ENCODE peak calls at places on chromosomes 12 and 14, in five cellular contexts. G is upper lobe of left lung, K is fibroblast of pulmonary artery, X is AG04450, W is Peyer's patch. P is an unnamed sample.

GRCh38 chr14:104886690-104887622 is 21.9 kb downstream of the CEP170B start:
- DNase-seq in W (no peak), G (peak), K (no peak), X (no peak), P (no peak)

GRCh38 chr14:100975668-100976067 is 72.1 kb upstream of the RTL1 start:
- DNase-seq in K (no peak), X (no peak), W (no peak), G (no peak), P (no peak)

GRCh38 chr12:132518354-132518992 is 28.5 kb downstream of the FBRSL1 start:
- DNase-seq in X (no peak), K (no peak), W (no peak), G (no peak), P (no peak)

GRCh38 chr12:24387381-24387780 is 437.9 kb upstream of the SOX5 start:
- DNase-seq in W (no peak), X (no peak), G (no peak), K (no peak), P (no peak)

GRCh38 chr12:130788515-130788914 is 50.5 kb downstream of the STX2 start:
- DNase-seq in G (peak), X (no peak), W (no peak), K (no peak), P (no peak)

GRCh38 chr12:54447917-54448316 is 25.5 kb downstream of the GTSF1 start:
- DNase-seq in X (no peak), G (no peak), K (no peak), W (no peak), P (no peak)

GRCh38 chr14:61965030-61965745 is 203.0 kb downstream of the SNAPC1 start:
- DNase-seq in W (no peak), X (peak), G (no peak), K (peak), P (peak)

GRCh38 chr14:83556746-83557460 is 1973.0 kb upstream of the FLRT2 start:
- DNase-seq in G (no peak), W (no peak), X (peak), K (peak), P (peak)

GRCh38 chr12:42761601-42762350 is 172.2 kb upstream of the PRICKLE1 start:
- DNase-seq in W (no peak), K (no peak), G (no peak), X (no peak), P (peak)

GRCh38 chr12:52247622-52248540 is 14.8 kb downstream of the KRT7 start:
- DNase-seq in K (no peak), W (no peak), G (no peak), X (no peak), P (no peak)

GRCh38 chr14:61328629-61329262 is 7.4 kb downstream of the PRKCH start:
- DNase-seq in G (no peak), W (no peak), X (no peak), K (no peak), P (no peak)

GRCh38 chr12:30301291-30301690 is 394.4 kb downstream of the IPO8 start:
- DNase-seq in K (no peak), W (no peak), G (no peak), X (no peak), P (no peak)

GRCh38 chr14:99437706-99438105 is 43.0 kb downstream of the SETD3 start:
- DNase-seq in G (no peak), K (no peak), W (no peak), X (no peak), P (no peak)

GRCh38 chr12:40970320-40970907 is 217.7 kb upstream of the PDZRN4 start:
- DNase-seq in G (no peak), K (no peak), W (no peak), X (no peak), P (no peak)

GRCh38 chr12:22037952-22038351 is 8.1 kb upstream of the CMAS start:
- DNase-seq in W (no peak), G (no peak), X (no peak), K (no peak), P (no peak)

GRCh38 chr12:54759751-54760150 is 94.6 kb upstream of the MUCL1 start:
- DNase-seq in K (peak), W (no peak), X (no peak), G (no peak), P (peak)

GRCh38 chr14:102939820-102940561 is 17.5 kb downstream of the AMN start:
- DNase-seq in W (peak), G (peak), K (no peak), X (no peak), P (no peak)

GRCh38 chr12:77007476-77007875 is 57.9 kb downstream of the E2F7 start:
- DNase-seq in K (no peak), W (no peak), G (no peak), X (no peak), P (no peak)

GRCh38 chr14:82313889-82314288 is 780.2 kb upstream of the SEL1L start:
- DNase-seq in W (no peak), G (no peak), K (no peak), X (no peak), P (peak)

GRCh38 chr12:95605875-95606274 is 54.6 kb upstream of the USP44 start:
- DNase-seq in K (peak), G (no peak), W (no peak), X (no peak), P (no peak)

GRCh38 chr14:39015360-39015961 is 87.6 kb downstream of the SEC23A start:
- DNase-seq in G (no peak), K (peak), X (no peak), W (peak), P (peak)

GRCh38 chr12:93571360-93571853 is 1.1 kb upstream of the SOCS2 start:
- DNase-seq in X (no peak), K (peak), G (peak), W (peak), P (peak)

GRCh38 chr14:51333901-51334432 is 93.9 kb downstream of the TMX1 start:
- DNase-seq in G (no peak), W (no peak), K (no peak), X (no peak), P (no peak)

GRCh38 chr14:60945984-60946383 is 34.9 kb downstream of the TRMT5 start:
- DNase-seq in K (no peak), X (no peak), G (no peak), W (no peak), P (peak)

GRCh38 chr12:17381211-17381610 is 708.8 kb downstream of the RERGL start:
- DNase-seq in W (no peak), K (no peak), X (no peak), G (no peak), P (no peak)

GRCh38 chr12:65891219-65891618 is 66.9 kb downstream of the HMGA2 start:
- DNase-seq in K (peak), W (no peak), G (no peak), X (no peak), P (no peak)

GRCh38 chr12:52613363-52614030 is 4.9 kb downstream of the KRT73 start:
- DNase-seq in G (peak), X (no peak), W (no peak), K (no peak), P (no peak)

GRCh38 chr14:104783484-104784217 is 11.9 kb downstream of the AKT1 start:
- DNase-seq in W (no peak), G (peak), K (no peak), X (no peak), P (no peak)

DNA sequence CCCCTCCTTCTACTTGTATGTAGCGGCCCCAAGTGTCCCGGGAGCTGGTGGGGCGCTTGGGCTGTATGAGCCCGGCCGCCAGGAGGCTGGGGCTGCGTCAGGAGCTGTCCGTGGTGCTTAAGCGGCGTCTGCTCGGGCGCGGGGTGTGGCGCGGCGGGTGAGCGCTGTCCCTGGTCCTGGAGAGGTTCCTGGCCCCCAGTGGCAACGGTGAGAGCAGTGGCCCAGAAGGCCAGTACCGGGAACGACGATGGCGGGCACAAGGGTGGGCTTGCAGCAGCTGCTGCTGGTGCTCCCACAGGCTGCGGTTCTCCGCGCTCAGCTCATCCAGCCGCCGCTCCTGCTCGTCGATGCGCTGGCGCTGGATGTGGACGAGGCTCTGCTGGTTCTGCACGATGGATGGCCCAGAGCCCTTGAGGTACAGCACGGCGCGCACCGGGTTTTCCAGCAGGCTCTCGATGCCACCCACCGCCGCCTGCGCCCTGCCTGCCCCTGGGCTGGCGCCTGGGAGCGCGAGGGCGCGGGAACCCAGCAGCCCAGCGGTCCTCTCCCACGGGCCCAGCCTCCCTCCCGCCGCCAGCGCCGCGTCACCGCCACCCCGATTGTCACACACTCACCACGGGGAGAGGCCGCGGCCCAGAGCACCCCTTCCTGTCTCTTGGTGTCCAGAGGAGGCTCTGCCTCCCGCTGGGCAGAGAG is 41.9 kb upstream of the FKBP4 start:
- DNase-seq in G (peak), X (peak), W (peak), K (peak), P (peak)
- TF ChIP-seq CTCF in G (no peak), X (no peak), W (no peak), K (no peak), P (no peak)

DNA sequence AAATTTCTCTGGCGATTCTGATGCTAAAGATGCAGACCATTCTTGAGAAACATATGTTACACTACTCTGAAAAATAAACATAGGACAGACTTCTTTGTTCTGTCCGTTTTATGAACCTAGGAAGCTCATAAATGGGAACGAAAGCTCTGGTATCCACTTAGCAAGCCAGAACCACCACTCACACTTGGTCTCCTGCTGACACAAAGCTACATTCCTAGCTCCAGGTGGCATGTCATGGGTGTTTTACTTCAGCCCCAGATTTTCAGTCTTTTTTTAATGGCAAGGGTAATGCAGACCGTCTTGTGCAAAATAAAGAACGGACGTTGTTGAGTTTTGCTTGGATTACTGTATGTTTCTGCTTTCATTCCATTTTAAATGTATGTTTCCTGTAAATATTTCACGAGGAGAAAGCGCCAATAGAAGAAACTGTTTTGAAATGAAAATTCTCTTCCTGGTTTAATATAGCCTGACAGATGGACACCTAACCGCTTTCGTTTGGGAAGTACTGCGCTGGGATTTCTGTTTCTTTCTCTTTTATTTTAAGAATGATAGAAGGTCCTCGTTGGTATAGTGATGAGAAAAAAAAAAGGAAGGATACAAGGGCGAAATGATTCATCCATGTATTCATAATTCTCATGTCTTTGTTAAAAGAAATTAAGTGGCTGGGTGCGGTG is 820 bp upstream of the COQ5 start:
- DNase-seq in W (no peak), X (no peak), G (no peak), K (peak), P (peak)
- H3K4me3 ChIP-seq in W (peak), X (peak), G (peak), K (peak), P (peak)

GRCh38 chr14:74906923-74907620 is 16.0 kb downstream of the RPS6KL1 start:
- DNase-seq in W (peak), K (no peak), X (no peak), G (peak), P (no peak)
- TF ChIP-seq CTCF in W (no peak), K (no peak), X (peak), G (no peak), P (peak)

GRCh38 chr12:113396200-113396599 is 7.5 kb downstream of the SDS start:
- DNase-seq in W (no peak), G (no peak), X (no peak), K (no peak), P (no peak)
- H3K4me3 ChIP-seq in W (no peak), G (no peak), X (no peak), K (no peak), P (no peak)

GRCh38 chr12:118840399-118840798 is 140.9 kb upstream of the SRRM4 start:
- DNase-seq in X (no peak), G (no peak), K (no peak), W (no peak), P (no peak)
- TF ChIP-seq CTCF in X (no peak), G (no peak), K (no peak), W (no peak), P (no peak)

DNA sequence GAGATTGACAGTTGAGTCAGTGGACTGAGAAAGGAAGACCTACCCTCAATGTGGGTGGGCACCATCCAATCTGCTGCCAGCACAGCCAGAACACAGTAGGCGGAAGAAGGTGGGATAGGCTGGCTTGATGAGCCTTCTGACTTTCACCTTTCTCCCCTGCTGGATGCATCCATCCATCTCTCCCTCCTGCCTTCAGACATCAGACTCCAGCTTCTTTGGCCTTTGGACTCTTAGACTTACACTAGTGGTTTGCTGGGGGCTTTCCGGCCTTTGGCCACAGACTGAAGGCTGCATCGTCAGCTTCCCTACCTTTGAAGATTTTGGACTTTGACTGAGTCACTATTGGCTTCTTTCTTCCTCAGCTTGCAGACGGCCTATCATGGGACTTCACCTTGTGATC is 456.5 kb upstream of the MIS18BP1 start:
- DNase-seq in X (no peak), K (no peak), W (no peak), G (no peak), P (no peak)
- H3K4me3 ChIP-seq in X (no peak), K (no peak), W (no peak), G (no peak), P (no peak)

GRCh38 chr12:88578274-88578673 is 2.0 kb downstream of the KITLG start:
- DNase-seq in W (no peak), X (no peak), K (no peak), G (no peak), P (peak)

GRCh38 chr12:88579572-88579940 is 715 bp downstream of the KITLG start:
- DNase-seq in W (peak), X (no peak), G (peak), K (no peak), P (peak)

GRCh38 chr12:88578821-88579518 is 1.3 kb downstream of the KITLG start:
- DNase-seq in K (no peak), X (no peak), G (no peak), W (peak), P (peak)

GRCh38 chr12:88577537-88577936 is 2.7 kb downstream of the KITLG start:
- DNase-seq in K (no peak), X (no peak), G (no peak), W (no peak), P (peak)

GRCh38 chr12:88579941-88580871 is at the start of gene KITLG:
- DNase-seq in K (peak), G (peak), W (peak), X (peak), P (peak)
- TF ChIP-seq CTCF in K (peak), G (no peak), W (no peak), X (peak), P (peak)

DNA sequence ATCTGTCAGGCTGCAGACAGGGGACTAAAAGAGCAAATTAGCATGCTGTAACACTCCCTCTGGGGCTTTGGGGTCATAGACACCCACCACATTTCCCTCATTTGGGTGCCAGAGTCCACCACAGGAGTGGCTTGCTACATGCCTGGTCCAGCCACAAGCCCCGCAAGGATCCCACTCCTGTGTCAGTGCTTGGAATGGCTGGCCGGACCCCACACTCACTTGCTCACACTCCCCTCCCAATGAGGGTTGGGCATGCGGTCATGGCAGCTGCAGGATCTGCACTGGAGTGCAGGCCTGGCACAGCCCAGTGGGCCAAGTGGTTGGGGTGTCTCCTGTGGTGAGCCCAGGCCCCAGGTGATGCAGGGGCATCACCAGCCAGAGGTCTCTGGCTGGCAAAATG is 59.9 kb downstream of the TSPAN19 start:
- DNase-seq in X (no peak), G (peak), K (no peak), W (no peak), P (no peak)
- H3K4me3 ChIP-seq in X (no peak), G (no peak), K (no peak), W (no peak), P (no peak)

GRCh38 chr12:10736460-10736859 is 13.3 kb upstream of the YBX3 start:
- DNase-seq in X (no peak), K (no peak), W (no peak), G (no peak), P (no peak)

GRCh38 chr12:10726945-10727344 is 3.8 kb upstream of the YBX3 start:
- DNase-seq in X (no peak), K (no peak), G (no peak), W (no peak), P (no peak)

GRCh38 chr12:10735428-10735827 is 12.3 kb upstream of the YBX3 start:
- DNase-seq in K (no peak), G (no peak), W (no peak), X (no peak), P (no peak)

GRCh38 chr12:10737249-10737648 is 14.1 kb upstream of the YBX3 start:
- DNase-seq in G (no peak), W (no peak), K (no peak), X (no peak), P (no peak)

GRCh38 chr12:10732554-10732953 is 9.4 kb upstream of the YBX3 start:
- DNase-seq in X (no peak), G (no peak), W (no peak), K (no peak), P (no peak)
- TF ChIP-seq CTCF in X (no peak), G (no peak), W (no peak), K (no peak), P (no peak)

DNA sequence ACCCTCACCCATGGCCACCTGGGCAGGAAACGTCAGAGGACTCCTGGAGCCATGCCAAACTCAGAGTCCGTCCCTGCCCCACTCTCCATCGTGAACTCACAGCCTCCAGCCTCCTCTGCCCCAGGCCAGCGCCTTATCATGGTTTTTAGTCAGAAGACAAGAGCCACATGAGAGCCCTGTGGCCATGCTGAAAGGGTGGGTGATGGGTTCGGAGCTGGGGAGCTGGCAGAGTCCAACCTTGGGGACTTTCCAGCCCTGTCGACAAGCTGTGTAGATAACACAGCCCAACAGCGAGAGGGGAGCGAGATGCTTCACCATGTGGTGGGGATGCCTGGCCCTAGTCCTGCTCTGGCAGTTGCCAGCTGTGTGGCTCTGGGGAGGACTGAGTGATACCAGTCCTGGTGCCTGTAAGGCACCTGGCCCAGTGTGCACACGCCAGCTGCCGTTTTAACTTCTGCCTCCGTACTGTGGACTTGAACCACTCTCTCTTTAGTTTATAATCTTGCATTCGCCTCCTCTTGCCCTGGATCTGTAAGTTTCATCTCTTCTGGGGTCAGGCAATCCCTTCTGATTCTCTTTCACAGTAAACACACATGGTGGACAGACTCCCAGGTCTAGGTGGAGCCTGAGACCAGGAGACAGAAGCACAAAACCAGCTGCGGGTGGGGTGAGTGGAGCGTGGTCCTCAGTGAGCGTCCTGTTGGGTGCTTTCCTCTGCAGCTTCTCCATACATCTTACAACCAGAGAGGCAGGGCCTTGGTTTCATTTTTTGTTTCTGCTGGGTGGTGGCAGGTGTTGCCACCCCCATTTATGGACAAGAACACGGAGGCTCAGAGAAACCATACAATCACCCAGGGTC is 55.3 kb downstream of the RIN3 start:
- DNase-seq in G (no peak), K (no peak), W (peak), X (no peak), P (no peak)
- H3K4me3 ChIP-seq in G (no peak), K (no peak), W (no peak), X (no peak), P (no peak)